ENCODE peak calls at places on chromosomes 2 and 18, in six cellular contexts. L is IMR-90, O is neuronal stem cell, M is H1, N is mesendoderm, F is mesenchymal stem cell. I is an unnamed sample.

GRCh38 chr18:56382541-56382940 is 255.9 kb downstream of the TXNL1 start:
- DNase-seq in L (no peak), O (no peak), M (no peak), N (no peak), F (no peak), I (no peak)

GRCh38 chr2:137921062-137921461 is 43.2 kb upstream of the HNMT start:
- DNase-seq in L (no peak), O (no peak), M (no peak), N (no peak), F (no peak), I (no peak)

GRCh38 chr2:96138146-96139145 is at the start of gene ASTL:
- DNase-seq in L (peak), O (no peak), M (peak), N (peak), F (peak), I (peak)

GRCh38 chr2:144999040-144999875 is 479.3 kb upstream of the ZEB2 start:
- DNase-seq in L (no peak), O (no peak), M (no peak), N (no peak), F (no peak), I (no peak)

GRCh38 chr2:211898697-211899096 is 639.9 kb downstream of the ERBB4 start:
- DNase-seq in L (no peak), O (no peak), M (no peak), N (no peak), F (no peak), I (no peak)

GRCh38 chr2:109393211-109393610 is 220.6 kb downstream of the SEPTIN10 start:
- DNase-seq in L (no peak), O (no peak), M (no peak), N (no peak), F (no peak), I (no peak)

GRCh38 chr2:232897386-232897970 is 27.4 kb downstream of the SNORC start:
- DNase-seq in L (no peak), O (no peak), M (no peak), N (no peak), F (no peak), I (no peak)

GRCh38 chr2:73282924-73283544 is 1.2 kb downstream of the FBXO41 start:
- DNase-seq in L (no peak), O (no peak), M (no peak), N (no peak), F (no peak), I (no peak)

GRCh38 chr2:68741805-68742306 is 7.2 kb downstream of the ARHGAP25 start:
- DNase-seq in L (peak), O (no peak), M (peak), N (no peak), F (no peak), I (no peak)

GRCh38 chr2:100283724-100284501 is 38.4 kb downstream of the LONRF2 start:
- DNase-seq in L (no peak), O (no peak), M (no peak), N (no peak), F (no peak), I (no peak)

GRCh38 chr2:64592994-64593655 is 60.6 kb downstream of the SERTAD2 start:
- DNase-seq in L (peak), O (no peak), M (no peak), N (no peak), F (peak), I (no peak)

GRCh38 chr2:69243652-69244051 is 143.4 kb downstream of the GFPT1 start:
- DNase-seq in L (no peak), O (no peak), M (no peak), N (no peak), F (no peak), I (no peak)

GRCh38 chr18:48955528-48956261 is 4.9 kb upstream of the SMAD7 start:
- DNase-seq in L (peak), O (no peak), M (no peak), N (peak), F (peak), I (peak)
- H3K23ac ChIP-seq in L (peak), O (no peak), M (no peak), N (no peak), F (no peak), I (no peak)

DNA sequence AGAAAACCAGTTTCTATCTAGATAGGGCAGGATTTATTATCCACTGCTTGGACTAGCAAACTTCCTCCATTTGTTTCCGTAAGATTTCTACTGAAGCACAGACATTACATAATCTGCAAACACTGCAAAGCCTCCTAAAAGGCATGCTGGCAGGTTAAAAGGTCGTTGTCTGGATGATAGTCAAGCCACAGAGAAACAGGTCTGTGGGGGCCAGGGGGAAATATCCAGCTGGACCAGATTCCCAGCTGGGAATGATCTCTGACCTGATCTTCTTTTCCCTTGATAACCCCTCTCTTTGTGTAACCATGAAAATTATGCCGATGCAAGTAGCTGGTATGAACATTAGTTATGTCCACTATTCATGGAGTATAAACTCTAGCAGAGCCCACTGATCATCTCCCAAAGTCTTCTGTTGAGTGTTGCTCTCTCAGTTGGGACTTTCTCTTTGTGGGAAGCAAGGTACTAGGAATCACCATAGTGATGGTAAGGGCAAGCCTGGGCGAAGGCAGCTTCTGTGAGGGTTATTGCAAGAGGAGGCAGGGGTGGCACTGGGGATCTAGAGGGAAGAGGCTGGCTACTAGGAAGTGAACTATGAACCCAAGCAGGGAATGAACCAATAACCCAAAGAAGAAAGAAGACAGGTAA is 61.3 kb downstream of the GDF7 start:
- DNase-seq in L (peak), O (peak), M (no peak), N (peak), F (peak), I (no peak)
- H2BK15ac ChIP-seq in L (no peak), O (no peak), M (no peak), N (no peak), F (no peak), I (no peak)

GRCh38 chr2:46942143-46942526 is 26.5 kb upstream of the MCFD2 start:
- DNase-seq in L (no peak), O (no peak), M (no peak), N (no peak), F (peak), I (no peak)
- H3K23ac ChIP-seq in L (peak), O (no peak), M (no peak), N (no peak), F (peak), I (no peak)

GRCh38 chr2:239532305-239532649 is 131.5 kb upstream of the HDAC4 start:
- DNase-seq in L (no peak), O (no peak), M (no peak), N (no peak), F (no peak), I (no peak)
- H2BK15ac ChIP-seq in L (no peak), O (peak), M (no peak), N (no peak), F (no peak), I (no peak)

DNA sequence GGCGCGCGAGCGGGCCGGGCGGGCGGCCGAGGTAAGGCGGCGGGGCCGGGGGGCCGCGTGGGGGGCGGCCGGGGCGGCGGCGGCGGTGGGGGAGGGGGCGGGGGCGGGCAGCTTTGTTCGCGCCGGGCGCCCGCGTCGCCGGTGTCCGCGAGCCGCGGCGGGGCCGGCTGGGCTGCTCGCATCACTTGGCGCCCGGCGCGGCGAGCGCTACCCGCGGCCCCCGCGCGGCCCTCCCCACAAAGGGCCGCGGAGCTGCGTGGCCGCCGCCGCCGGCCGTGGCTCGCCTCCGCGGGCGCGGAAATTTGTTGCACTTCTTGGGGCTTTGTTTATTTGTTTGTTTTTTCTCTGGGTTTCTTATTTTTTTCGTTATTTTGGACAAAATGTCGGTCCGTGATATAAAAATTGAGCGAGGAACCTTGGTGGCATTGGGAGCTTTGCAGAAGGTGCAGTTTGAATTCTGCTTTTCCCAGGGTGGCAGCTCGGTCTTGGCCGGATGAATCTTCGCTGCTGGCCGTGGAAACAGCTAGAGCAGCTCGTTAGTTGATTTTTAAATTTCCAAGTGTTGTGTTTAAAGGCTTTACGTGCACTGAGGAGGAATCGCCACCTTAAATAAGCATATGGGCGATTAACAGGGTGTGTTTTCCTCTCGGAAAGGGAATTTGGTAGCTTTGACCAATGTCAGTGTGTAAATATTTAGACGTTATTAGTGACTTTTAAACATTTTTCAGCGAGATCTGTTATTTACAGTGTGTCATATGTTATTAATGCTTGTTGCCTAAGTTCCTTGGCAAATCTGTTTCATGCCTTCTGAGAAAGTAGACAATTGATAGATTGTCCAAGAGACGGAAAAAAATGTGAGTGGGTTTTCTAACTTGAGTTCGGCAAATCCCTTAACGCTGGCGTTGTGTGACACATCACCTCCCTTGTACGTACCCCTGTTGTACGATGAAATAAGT is 816 bp downstream of the UBE2E3 start:
- DNase-seq in L (peak), O (peak), M (no peak), N (no peak), F (peak), I (no peak)
- H3K23ac ChIP-seq in L (peak), O (no peak), M (no peak), N (no peak), F (no peak), I (no peak)